ENCODE peak calls at places on chromosome 15, in six cellular contexts. One of them, this sample, is unnamed. For H3K36me3, the result is how much of the 10 kb centered on the place peaks cover.

GRCh38 chr15:24752354-24752753 is 76.8 kb downstream of the NPAP1 start:
- DNase-seq in IMR-90: no peak
- DNase-seq in H1: peak
- DNase-seq in mesendoderm: peak
- DNase-seq in neuronal stem cell: no peak
- DNase-seq in mesenchymal stem cell: no peak
- DNase-seq in this sample: no peak

GRCh38 chr15:35481992-35482391 is 64.0 kb downstream of the DPH6 start:
- DNase-seq in IMR-90: peak
- DNase-seq in H1: no peak
- DNase-seq in mesendoderm: peak
- DNase-seq in neuronal stem cell: no peak
- DNase-seq in mesenchymal stem cell: peak
- DNase-seq in this sample: peak

GRCh38 chr15:80228959-80229610 is 22.9 kb downstream of the CTXND1 start:
- DNase-seq in IMR-90: peak
- DNase-seq in H1: no peak
- DNase-seq in mesendoderm: no peak
- DNase-seq in neuronal stem cell: no peak
- DNase-seq in mesenchymal stem cell: peak
- DNase-seq in this sample: peak

GRCh38 chr15:73024161-73024560 is 28.1 kb upstream of the NEO1 start:
- DNase-seq in IMR-90: no peak
- DNase-seq in H1: no peak
- DNase-seq in mesendoderm: no peak
- DNase-seq in neuronal stem cell: no peak
- DNase-seq in mesenchymal stem cell: no peak
- DNase-seq in this sample: no peak

GRCh38 chr15:52331490-52332240 is 36.1 kb upstream of the MYO5C start:
- DNase-seq in IMR-90: peak
- DNase-seq in H1: no peak
- DNase-seq in mesendoderm: peak
- DNase-seq in neuronal stem cell: no peak
- DNase-seq in mesenchymal stem cell: peak
- DNase-seq in this sample: peak

GRCh38 chr15:66777596-66778313 is 75.7 kb downstream of the SMAD6 start:
- DNase-seq in IMR-90: no peak
- DNase-seq in H1: no peak
- DNase-seq in mesendoderm: no peak
- DNase-seq in neuronal stem cell: no peak
- DNase-seq in mesenchymal stem cell: no peak
- DNase-seq in this sample: peak

GRCh38 chr15:67472957-67473356 is 48.0 kb upstream of the C15orf61 start:
- DNase-seq in IMR-90: peak
- DNase-seq in H1: no peak
- DNase-seq in mesendoderm: no peak
- DNase-seq in neuronal stem cell: no peak
- DNase-seq in mesenchymal stem cell: peak
- DNase-seq in this sample: peak

GRCh38 chr15:66706225-66706732 is 4.2 kb downstream of the SMAD6 start:
- DNase-seq in IMR-90: peak
- DNase-seq in H1: no peak
- DNase-seq in mesendoderm: peak
- DNase-seq in neuronal stem cell: no peak
- DNase-seq in mesenchymal stem cell: no peak
- DNase-seq in this sample: no peak

GRCh38 chr15:66215811-66216210 is 37.7 kb downstream of the MEGF11 start:
- DNase-seq in IMR-90: no peak
- DNase-seq in H1: no peak
- DNase-seq in mesendoderm: no peak
- DNase-seq in neuronal stem cell: no peak
- DNase-seq in mesenchymal stem cell: no peak
- DNase-seq in this sample: no peak

GRCh38 chr15:71496336-71496955 is 313.9 kb upstream of the NR2E3 start:
- DNase-seq in IMR-90: peak
- DNase-seq in H1: no peak
- DNase-seq in mesendoderm: no peak
- DNase-seq in neuronal stem cell: no peak
- DNase-seq in mesenchymal stem cell: peak
- DNase-seq in this sample: no peak

GRCh38 chr15:36897834-36898233 is 202.5 kb downstream of the MEIS2 start:
- DNase-seq in IMR-90: no peak
- DNase-seq in H1: no peak
- DNase-seq in mesendoderm: no peak
- DNase-seq in neuronal stem cell: no peak
- DNase-seq in mesenchymal stem cell: no peak
- DNase-seq in this sample: no peak

GRCh38 chr15:76196949-76197315 is 114.3 kb downstream of the ETFA start:
- DNase-seq in IMR-90: no peak
- DNase-seq in H1: no peak
- DNase-seq in mesendoderm: no peak
- DNase-seq in neuronal stem cell: no peak
- DNase-seq in mesenchymal stem cell: no peak
- DNase-seq in this sample: no peak

GRCh38 chr15:70486451-70487379 is 276.6 kb downstream of the UACA start:
- DNase-seq in IMR-90: peak
- DNase-seq in H1: no peak
- DNase-seq in mesendoderm: no peak
- DNase-seq in neuronal stem cell: no peak
- DNase-seq in mesenchymal stem cell: peak
- DNase-seq in this sample: peak

GRCh38 chr15:78162038-78162437 is 12.9 kb downstream of the IDH3A start:
- DNase-seq in IMR-90: no peak
- DNase-seq in H1: no peak
- DNase-seq in mesendoderm: no peak
- DNase-seq in neuronal stem cell: no peak
- DNase-seq in mesenchymal stem cell: no peak
- DNase-seq in this sample: no peak
- H3K36me3 ChIP-seq in IMR-90: under half
- H3K36me3 ChIP-seq in H1: under half
- H3K36me3 ChIP-seq in mesendoderm: under half
- H3K36me3 ChIP-seq in neuronal stem cell: half or more
- H3K36me3 ChIP-seq in mesenchymal stem cell: under half
- H3K36me3 ChIP-seq in this sample: under half

DNA sequence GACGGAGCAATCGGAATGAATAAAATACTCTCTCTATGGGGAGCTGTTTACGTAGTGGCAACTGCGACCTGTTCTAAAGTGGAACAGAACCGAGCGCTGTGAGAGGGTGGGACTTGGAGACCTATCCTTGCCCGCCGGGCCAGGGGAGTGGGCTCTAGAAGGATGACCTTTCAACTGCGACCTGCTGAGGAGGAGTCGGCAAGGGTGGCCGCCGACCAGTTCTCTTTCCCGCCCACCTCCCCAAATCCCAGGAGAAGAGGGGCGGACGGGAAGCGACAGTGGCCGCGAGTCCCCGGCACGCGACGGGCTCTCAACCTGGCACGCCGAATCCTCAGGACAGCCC is 646 bp upstream of the AP4E1 start:
- DNase-seq in IMR-90: peak
- DNase-seq in H1: no peak
- DNase-seq in mesendoderm: peak
- DNase-seq in neuronal stem cell: no peak
- DNase-seq in mesenchymal stem cell: peak
- DNase-seq in this sample: no peak
- H3K18ac ChIP-seq in IMR-90: peak
- H3K18ac ChIP-seq in H1: peak
- H3K18ac ChIP-seq in mesendoderm: peak
- H3K18ac ChIP-seq in neuronal stem cell: peak
- H3K18ac ChIP-seq in mesenchymal stem cell: peak
- H3K18ac ChIP-seq in this sample: peak

GRCh38 chr15:42198516-42198915 is 9.6 kb downstream of the VPS39 start:
- DNase-seq in IMR-90: no peak
- DNase-seq in H1: no peak
- DNase-seq in mesendoderm: no peak
- DNase-seq in neuronal stem cell: no peak
- DNase-seq in mesenchymal stem cell: no peak
- DNase-seq in this sample: no peak

GRCh38 chr15:42193383-42193782 is 14.7 kb downstream of the VPS39 start:
- DNase-seq in IMR-90: no peak
- DNase-seq in H1: no peak
- DNase-seq in mesendoderm: no peak
- DNase-seq in neuronal stem cell: no peak
- DNase-seq in mesenchymal stem cell: no peak
- DNase-seq in this sample: no peak

GRCh38 chr15:42190370-42190769 is 17.7 kb downstream of the VPS39 start:
- DNase-seq in IMR-90: no peak
- DNase-seq in H1: no peak
- DNase-seq in mesendoderm: no peak
- DNase-seq in neuronal stem cell: no peak
- DNase-seq in mesenchymal stem cell: no peak
- DNase-seq in this sample: no peak

GRCh38 chr15:42191610-42192346 is 16.3 kb downstream of the VPS39 start:
- DNase-seq in IMR-90: no peak
- DNase-seq in H1: no peak
- DNase-seq in mesendoderm: no peak
- DNase-seq in neuronal stem cell: no peak
- DNase-seq in mesenchymal stem cell: no peak
- DNase-seq in this sample: no peak

DNA sequence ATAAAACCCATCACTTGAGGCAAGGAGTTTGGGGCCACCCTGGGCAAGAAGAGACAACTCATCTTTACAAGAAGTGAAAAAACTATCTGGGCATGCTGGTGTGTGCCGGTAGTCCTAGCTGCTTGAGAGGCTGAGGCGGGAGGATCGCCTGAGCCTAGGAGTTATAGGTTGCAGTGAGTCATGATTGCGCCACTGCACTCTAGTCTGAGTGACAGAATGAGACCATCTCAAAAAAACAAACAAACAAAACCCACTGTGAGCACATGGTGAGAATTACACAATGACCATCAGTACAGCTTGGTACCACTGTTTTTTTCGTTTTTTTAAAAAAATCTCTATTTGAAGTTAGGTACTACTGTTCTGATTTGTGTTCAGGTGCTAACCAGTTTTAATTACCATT is 13.6 kb downstream of the VPS39 start:
- DNase-seq in IMR-90: peak
- DNase-seq in H1: no peak
- DNase-seq in mesendoderm: peak
- DNase-seq in neuronal stem cell: no peak
- DNase-seq in mesenchymal stem cell: peak
- DNase-seq in this sample: peak
- H3K36me3 ChIP-seq in IMR-90: under half
- H3K36me3 ChIP-seq in H1: under half
- H3K36me3 ChIP-seq in mesendoderm: under half
- H3K36me3 ChIP-seq in neuronal stem cell: under half
- H3K36me3 ChIP-seq in mesenchymal stem cell: under half
- H3K36me3 ChIP-seq in this sample: under half

GRCh38 chr15:82710208-82710555 is 507 bp upstream of the AP3B2 start:
- DNase-seq in IMR-90: no peak
- DNase-seq in H1: no peak
- DNase-seq in mesendoderm: peak
- DNase-seq in neuronal stem cell: no peak
- DNase-seq in mesenchymal stem cell: no peak
- DNase-seq in this sample: no peak

GRCh38 chr15:82712036-82712435 is 2.4 kb upstream of the AP3B2 start:
- DNase-seq in IMR-90: no peak
- DNase-seq in H1: no peak
- DNase-seq in mesendoderm: no peak
- DNase-seq in neuronal stem cell: no peak
- DNase-seq in mesenchymal stem cell: no peak
- DNase-seq in this sample: no peak

GRCh38 chr15:82710926-82711490 is 1.3 kb upstream of the AP3B2 start:
- DNase-seq in IMR-90: no peak
- DNase-seq in H1: no peak
- DNase-seq in mesendoderm: no peak
- DNase-seq in neuronal stem cell: no peak
- DNase-seq in mesenchymal stem cell: no peak
- DNase-seq in this sample: no peak

GRCh38 chr15:82709081-82709420 is 624 bp downstream of the AP3B2 start:
- DNase-seq in IMR-90: no peak
- DNase-seq in H1: peak
- DNase-seq in mesendoderm: peak
- DNase-seq in neuronal stem cell: no peak
- DNase-seq in mesenchymal stem cell: peak
- DNase-seq in this sample: no peak

DNA sequence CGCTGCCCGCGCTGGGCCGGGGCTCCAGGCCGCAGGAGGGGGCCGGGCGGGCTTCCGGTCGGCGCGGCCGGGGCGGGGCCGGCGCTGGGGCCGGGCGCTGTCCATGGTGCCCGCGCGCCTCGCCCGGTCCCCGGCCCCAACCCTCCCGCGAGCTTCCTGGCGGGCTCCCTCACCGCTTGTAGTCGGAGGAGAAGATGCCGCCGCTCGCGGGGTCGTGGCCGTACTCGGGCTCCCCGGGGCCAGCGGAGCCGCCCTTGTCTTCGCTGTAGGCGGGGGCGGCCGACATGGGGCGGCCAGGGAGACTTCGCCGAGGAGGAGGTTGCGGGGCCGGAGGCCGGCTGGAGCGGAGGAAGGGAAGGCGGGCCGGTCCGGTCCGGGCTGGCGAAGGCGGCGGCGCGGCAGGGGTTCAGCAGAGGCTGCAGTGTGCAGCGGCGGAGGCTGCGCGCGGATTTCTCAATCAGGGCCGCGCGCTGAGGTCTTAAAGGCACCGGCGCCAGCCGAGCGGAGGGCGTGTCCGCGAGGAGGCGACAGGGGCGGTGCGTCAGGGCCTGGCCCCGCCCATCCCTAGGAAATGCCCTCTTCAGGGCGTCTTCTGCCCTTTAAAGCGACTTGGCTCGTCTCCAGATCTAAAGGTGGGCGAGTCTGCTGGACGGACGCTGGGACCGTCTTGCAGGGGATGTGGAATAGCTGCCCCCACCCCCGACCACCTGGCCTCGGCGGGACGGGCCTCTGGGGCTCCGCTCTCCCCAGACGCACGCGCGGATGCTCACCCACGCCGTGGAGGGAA is at the start of gene AP3B2:
- DNase-seq in IMR-90: peak
- DNase-seq in H1: peak
- DNase-seq in mesendoderm: peak
- DNase-seq in neuronal stem cell: peak
- DNase-seq in mesenchymal stem cell: peak
- DNase-seq in this sample: peak
- H3K18ac ChIP-seq in IMR-90: no peak
- H3K18ac ChIP-seq in H1: peak
- H3K18ac ChIP-seq in mesendoderm: peak
- H3K18ac ChIP-seq in neuronal stem cell: peak
- H3K18ac ChIP-seq in mesenchymal stem cell: no peak
- H3K18ac ChIP-seq in this sample: peak

GRCh38 chr15:61907753-61908086 is 152.5 kb downstream of the VPS13C start:
- DNase-seq in IMR-90: no peak
- DNase-seq in H1: no peak
- DNase-seq in mesendoderm: no peak
- DNase-seq in neuronal stem cell: no peak
- DNase-seq in mesenchymal stem cell: no peak
- DNase-seq in this sample: no peak
- H3K36me3 ChIP-seq in IMR-90: under half
- H3K36me3 ChIP-seq in H1: under half
- H3K36me3 ChIP-seq in mesendoderm: under half
- H3K36me3 ChIP-seq in neuronal stem cell: half or more
- H3K36me3 ChIP-seq in mesenchymal stem cell: under half
- H3K36me3 ChIP-seq in this sample: under half

DNA sequence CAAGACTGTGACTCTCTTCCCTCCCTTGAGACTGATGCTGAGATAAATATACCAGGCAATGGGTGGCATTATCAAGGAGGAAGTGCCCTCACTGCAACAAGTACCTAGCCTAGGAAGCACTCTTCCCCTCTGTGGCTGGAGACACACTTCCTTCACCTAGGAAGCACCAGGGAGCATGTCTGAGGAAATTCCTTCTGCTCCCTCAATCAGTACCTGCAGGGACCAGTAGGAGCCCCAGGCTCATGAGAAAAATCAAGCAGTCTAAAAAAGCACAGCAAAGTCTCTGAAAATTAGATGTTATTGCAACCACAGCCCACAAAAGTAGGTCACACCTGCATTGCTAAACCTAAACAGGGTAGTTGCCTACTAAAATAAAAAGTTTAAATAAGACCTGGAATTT is 78.2 kb upstream of the TRPM1 start:
- DNase-seq in IMR-90: no peak
- DNase-seq in H1: peak
- DNase-seq in mesendoderm: peak
- DNase-seq in neuronal stem cell: no peak
- DNase-seq in mesenchymal stem cell: no peak
- DNase-seq in this sample: no peak
- H3K18ac ChIP-seq in IMR-90: no peak
- H3K18ac ChIP-seq in H1: no peak
- H3K18ac ChIP-seq in mesendoderm: no peak
- H3K18ac ChIP-seq in neuronal stem cell: no peak
- H3K18ac ChIP-seq in mesenchymal stem cell: no peak
- H3K18ac ChIP-seq in this sample: no peak